ENCODE peak calls at places on chromosomes 13 and 19, in ten cellular contexts. Y, T, K, P, Z, X, H, A, R and O are unnamed samples.

GRCh38 chr13:109647699-109648098 is 138.7 kb downstream of the IRS2 start:
- DNase-seq in T (no peak), Z (no peak), H (no peak), K (no peak), R (no peak), X (no peak), Y (no peak), A (no peak), P (no peak), O (no peak)

GRCh38 chr19:49701271-49701786 is 10.4 kb downstream of the CPT1C start:
- DNase-seq in Z (no peak), X (no peak), K (no peak), H (no peak), T (no peak), R (no peak), A (no peak), Y (no peak), P (no peak), O (no peak)

GRCh38 chr13:76885203-76886004 is 801 bp downstream of the KCTD12 start:
- DNase-seq in T (peak), P (peak), Z (peak), K (peak), R (peak), X (no peak), H (peak), Y (peak), A (peak), O (peak)

GRCh38 chr13:61531383-61532065 is 115.9 kb upstream of the PCDH20 start:
- DNase-seq in A (no peak), Z (no peak), P (no peak), Y (no peak), K (no peak), R (no peak), T (peak), H (no peak), X (peak), O (no peak)

GRCh38 chr13:28137556-28137955 is 789 bp upstream of the PAN3 start:
- DNase-seq in P (no peak), T (no peak), K (no peak), H (no peak), X (no peak), Z (no peak), Y (peak), R (no peak), A (no peak), O (no peak)

GRCh38 chr19:2227415-2228156 is 8.5 kb downstream of the PLEKHJ1 start:
- DNase-seq in R (no peak), H (no peak), Y (no peak), K (peak), Z (no peak), P (no peak), A (no peak), X (no peak), T (peak), O (no peak)

GRCh38 chr19:18322318-18322758 is 538 bp downstream of the LSM4 start:
- DNase-seq in Y (no peak), T (peak), Z (no peak), K (peak), X (peak), R (peak), P (no peak), H (no peak), A (no peak), O (no peak)

GRCh38 chr19:37304190-37304883 is 66.6 kb upstream of the ZNF527 start:
- DNase-seq in H (peak), T (no peak), K (no peak), X (no peak), Z (no peak), A (peak), Y (no peak), P (no peak), R (peak), O (peak)

GRCh38 chr19:54188224-54188871 is 1.0 kb downstream of the MBOAT7 start:
- DNase-seq in X (peak), A (no peak), H (no peak), P (no peak), Z (peak), Y (no peak), T (peak), K (no peak), R (peak), O (no peak)